ENCODE peak calls at places on chromosomes 11 and 22, in six cellular contexts. One of them, this sample, is unnamed.

GRCh38 chr11:72583616-72584292 is 90.5 kb downstream of the PDE2A start:
- DNase-seq in HepG2: no peak
- DNase-seq in H7: no peak
- DNase-seq in mammary epithelial cell: no peak
- DNase-seq in brain microvascular endothelial cell: no peak
- DNase-seq in CD8-positive, alpha-beta T cell: no peak
- DNase-seq in this sample: no peak

GRCh38 chr11:78371221-78371899 is 46.3 kb downstream of the GAB2 start:
- DNase-seq in HepG2: no peak
- DNase-seq in H7: no peak
- DNase-seq in mammary epithelial cell: no peak
- DNase-seq in brain microvascular endothelial cell: no peak
- DNase-seq in CD8-positive, alpha-beta T cell: no peak
- DNase-seq in this sample: no peak

GRCh38 chr22:20080776-20081654 is 974 bp downstream of the DGCR8 start:
- DNase-seq in HepG2: peak; percentile 43
- DNase-seq in H7: peak; percentile 76
- DNase-seq in mammary epithelial cell: peak; percentile 64
- DNase-seq in brain microvascular endothelial cell: peak; percentile 38
- DNase-seq in CD8-positive, alpha-beta T cell: no peak
- DNase-seq in this sample: peak; percentile 19

GRCh38 chr11:77082838-77083552 is 16.2 kb downstream of the CAPN5 start:
- DNase-seq in HepG2: no peak
- DNase-seq in H7: peak; percentile 46
- DNase-seq in mammary epithelial cell: no peak
- DNase-seq in brain microvascular endothelial cell: peak; percentile 44
- DNase-seq in CD8-positive, alpha-beta T cell: peak; percentile 61
- DNase-seq in this sample: peak; percentile 33

GRCh38 chr11:57158582-57158981 is 23.2 kb upstream of the LRRC55 start:
- DNase-seq in HepG2: no peak
- DNase-seq in H7: no peak
- DNase-seq in mammary epithelial cell: no peak
- DNase-seq in brain microvascular endothelial cell: no peak
- DNase-seq in CD8-positive, alpha-beta T cell: no peak
- DNase-seq in this sample: no peak

GRCh38 chr11:111026241-111026640 is 219.3 kb upstream of the POU2AF2 start:
- DNase-seq in HepG2: no peak
- DNase-seq in H7: no peak
- DNase-seq in mammary epithelial cell: no peak
- DNase-seq in brain microvascular endothelial cell: no peak
- DNase-seq in CD8-positive, alpha-beta T cell: no peak
- DNase-seq in this sample: no peak

GRCh38 chr22:31139066-31139465 is 1.2 kb downstream of the PLA2G3 start:
- DNase-seq in HepG2: no peak
- DNase-seq in H7: peak; percentile 14
- DNase-seq in mammary epithelial cell: no peak
- DNase-seq in brain microvascular endothelial cell: no peak
- DNase-seq in CD8-positive, alpha-beta T cell: no peak
- DNase-seq in this sample: no peak

GRCh38 chr22:30872282-30873041 is 96.1 kb downstream of the MORC2 start:
- DNase-seq in HepG2: no peak
- DNase-seq in H7: peak; percentile 46
- DNase-seq in mammary epithelial cell: no peak
- DNase-seq in brain microvascular endothelial cell: no peak
- DNase-seq in CD8-positive, alpha-beta T cell: no peak
- DNase-seq in this sample: no peak

GRCh38 chr11:74319139-74319538 is 7.7 kb upstream of the P4HA3 start:
- DNase-seq in HepG2: no peak
- DNase-seq in H7: no peak
- DNase-seq in mammary epithelial cell: peak; percentile 90
- DNase-seq in brain microvascular endothelial cell: peak; percentile 87
- DNase-seq in CD8-positive, alpha-beta T cell: no peak
- DNase-seq in this sample: no peak

GRCh38 chr22:19149047-19149883 is 827 bp downstream of the GSC2 start:
- DNase-seq in HepG2: no peak
- DNase-seq in H7: peak; percentile 91
- DNase-seq in mammary epithelial cell: peak; percentile 42
- DNase-seq in brain microvascular endothelial cell: no peak
- DNase-seq in CD8-positive, alpha-beta T cell: no peak
- DNase-seq in this sample: peak; percentile 47

GRCh38 chr22:46971776-46972150 is 209.3 kb downstream of the TBC1D22A start:
- DNase-seq in HepG2: no peak
- DNase-seq in H7: no peak
- DNase-seq in mammary epithelial cell: no peak
- DNase-seq in brain microvascular endothelial cell: no peak
- DNase-seq in CD8-positive, alpha-beta T cell: no peak
- DNase-seq in this sample: no peak

GRCh38 chr11:124238512-124238911 is 2.4 kb upstream of the OR8G1 start:
- DNase-seq in HepG2: no peak
- DNase-seq in H7: no peak
- DNase-seq in mammary epithelial cell: no peak
- DNase-seq in brain microvascular endothelial cell: no peak
- DNase-seq in CD8-positive, alpha-beta T cell: no peak
- DNase-seq in this sample: no peak

GRCh38 chr22:49010901-49011300 is 816.8 kb downstream of the BRD1 start:
- DNase-seq in HepG2: no peak
- DNase-seq in H7: no peak
- DNase-seq in mammary epithelial cell: no peak
- DNase-seq in brain microvascular endothelial cell: no peak
- DNase-seq in CD8-positive, alpha-beta T cell: no peak
- DNase-seq in this sample: no peak

GRCh38 chr11:118054712-118055640 is 21.9 kb upstream of the TMPRSS4 start:
- DNase-seq in HepG2: no peak
- DNase-seq in H7: no peak
- DNase-seq in mammary epithelial cell: no peak
- DNase-seq in brain microvascular endothelial cell: no peak
- DNase-seq in CD8-positive, alpha-beta T cell: no peak
- DNase-seq in this sample: no peak

GRCh38 chr11:14471127-14471526 is 28.5 kb downstream of the COPB1 start:
- DNase-seq in HepG2: no peak
- DNase-seq in H7: no peak
- DNase-seq in mammary epithelial cell: no peak
- DNase-seq in brain microvascular endothelial cell: no peak
- DNase-seq in CD8-positive, alpha-beta T cell: no peak
- DNase-seq in this sample: no peak
- H3K4me3 ChIP-seq in HepG2: no peak overlapping the region
- H3K4me3 ChIP-seq in H7: no peak overlapping the region
- H3K4me3 ChIP-seq in mammary epithelial cell: no peak overlapping the region
- H3K4me3 ChIP-seq in brain microvascular endothelial cell: no peak overlapping the region
- H3K4me3 ChIP-seq in CD8-positive, alpha-beta T cell: no peak overlapping the region
- H3K4me3 ChIP-seq in this sample: no peak overlapping the region

DNA sequence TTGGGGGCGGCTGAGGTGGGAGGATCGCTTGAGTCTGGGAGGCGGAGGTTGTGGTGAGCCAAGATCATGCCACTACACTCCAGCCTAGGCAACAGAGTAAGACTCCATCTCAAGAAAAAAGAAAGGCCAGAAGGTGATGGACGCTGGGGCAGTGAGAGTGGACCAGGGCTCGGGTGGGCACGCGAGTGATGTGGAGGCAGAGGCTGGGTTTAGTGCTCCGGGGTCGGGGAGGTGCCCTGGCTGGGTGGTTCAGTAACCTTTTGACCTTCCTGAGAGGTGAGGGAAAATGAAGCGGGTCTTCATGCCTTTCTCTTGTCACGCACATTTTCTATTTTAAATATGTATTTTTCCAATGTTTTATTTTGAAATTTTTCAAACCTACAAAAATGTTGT is 45.1 kb downstream of the ST14 start:
- DNase-seq in HepG2: no peak
- DNase-seq in H7: peak; percentile 26
- DNase-seq in mammary epithelial cell: no peak
- DNase-seq in brain microvascular endothelial cell: no peak
- DNase-seq in CD8-positive, alpha-beta T cell: no peak
- DNase-seq in this sample: no peak
- H3K4me3 ChIP-seq in HepG2: no peak overlapping the region
- H3K4me3 ChIP-seq in H7: no peak overlapping the region
- H3K4me3 ChIP-seq in mammary epithelial cell: no peak overlapping the region
- H3K4me3 ChIP-seq in brain microvascular endothelial cell: no peak overlapping the region
- H3K4me3 ChIP-seq in CD8-positive, alpha-beta T cell: no peak overlapping the region
- H3K4me3 ChIP-seq in this sample: no peak overlapping the region

GRCh38 chr22:42298746-42299145 is 28.3 kb upstream of the TCF20 start:
- DNase-seq in HepG2: no peak
- DNase-seq in H7: peak; percentile 61
- DNase-seq in mammary epithelial cell: no peak
- DNase-seq in brain microvascular endothelial cell: no peak
- DNase-seq in CD8-positive, alpha-beta T cell: no peak
- DNase-seq in this sample: no peak

GRCh38 chr22:42301742-42302102 is 31.3 kb upstream of the TCF20 start:
- DNase-seq in HepG2: no peak
- DNase-seq in H7: no peak
- DNase-seq in mammary epithelial cell: no peak
- DNase-seq in brain microvascular endothelial cell: no peak
- DNase-seq in CD8-positive, alpha-beta T cell: no peak
- DNase-seq in this sample: no peak

GRCh38 chr22:42301072-42301741 is 30.8 kb upstream of the TCF20 start:
- DNase-seq in HepG2: no peak
- DNase-seq in H7: no peak
- DNase-seq in mammary epithelial cell: no peak
- DNase-seq in brain microvascular endothelial cell: no peak
- DNase-seq in CD8-positive, alpha-beta T cell: no peak
- DNase-seq in this sample: no peak

GRCh38 chr22:42299586-42300285 is 29.3 kb upstream of the TCF20 start:
- DNase-seq in HepG2: no peak
- DNase-seq in H7: peak; percentile 90
- DNase-seq in mammary epithelial cell: no peak
- DNase-seq in brain microvascular endothelial cell: no peak
- DNase-seq in CD8-positive, alpha-beta T cell: peak; percentile 62
- DNase-seq in this sample: peak; percentile 80

GRCh38 chr22:42300286-42301071 is 30.0 kb upstream of the TCF20 start:
- DNase-seq in HepG2: no peak
- DNase-seq in H7: peak; percentile 82
- DNase-seq in mammary epithelial cell: peak; percentile 83
- DNase-seq in brain microvascular endothelial cell: no peak
- DNase-seq in CD8-positive, alpha-beta T cell: peak; percentile 47
- DNase-seq in this sample: peak; percentile 28
- H3K4me3 ChIP-seq in HepG2: peak overlapping the region; percentile 20
- H3K4me3 ChIP-seq in H7: peak overlapping the region; percentile 24
- H3K4me3 ChIP-seq in mammary epithelial cell: no peak overlapping the region
- H3K4me3 ChIP-seq in brain microvascular endothelial cell: no peak overlapping the region
- H3K4me3 ChIP-seq in CD8-positive, alpha-beta T cell: peak overlapping the region; percentile 31
- H3K4me3 ChIP-seq in this sample: peak overlapping the region; percentile 64

GRCh38 chr11:43311791-43312607 is at the start of gene API5:
- DNase-seq in HepG2: peak; percentile 89
- DNase-seq in H7: peak; percentile 83
- DNase-seq in mammary epithelial cell: peak; percentile 92
- DNase-seq in brain microvascular endothelial cell: peak; percentile 94
- DNase-seq in CD8-positive, alpha-beta T cell: peak; percentile 93
- DNase-seq in this sample: peak; percentile 97
- H3K4me3 ChIP-seq in HepG2: peak within 1 kb of the TSS; percentile 91
- H3K4me3 ChIP-seq in H7: peak within 1 kb of the TSS; percentile 92
- H3K4me3 ChIP-seq in mammary epithelial cell: peak within 1 kb of the TSS; percentile 88
- H3K4me3 ChIP-seq in brain microvascular endothelial cell: peak within 1 kb of the TSS; percentile 90
- H3K4me3 ChIP-seq in CD8-positive, alpha-beta T cell: peak within 1 kb of the TSS; percentile 85
- H3K4me3 ChIP-seq in this sample: peak within 1 kb of the TSS; percentile 94

GRCh38 chr11:98003606-98004371 is 1017.0 kb upstream of the CNTN5 start:
- DNase-seq in HepG2: no peak
- DNase-seq in H7: no peak
- DNase-seq in mammary epithelial cell: no peak
- DNase-seq in brain microvascular endothelial cell: no peak
- DNase-seq in CD8-positive, alpha-beta T cell: no peak
- DNase-seq in this sample: no peak
- H3K4me3 ChIP-seq in HepG2: no peak overlapping the region
- H3K4me3 ChIP-seq in H7: no peak overlapping the region
- H3K4me3 ChIP-seq in mammary epithelial cell: no peak overlapping the region
- H3K4me3 ChIP-seq in brain microvascular endothelial cell: no peak overlapping the region
- H3K4me3 ChIP-seq in CD8-positive, alpha-beta T cell: no peak overlapping the region
- H3K4me3 ChIP-seq in this sample: no peak overlapping the region

This sample was measured in CD4-positive, CD25-positive, alpha-beta regulatory T cell.